ENCODE peak calls at places on chromosome 4, in eight cellular contexts. One of them, this sample, is unnamed.

GRCh38 chr4:109662786-109663185 is 40.5 kb downstream of the CASP6 start:
- DNase-seq in K562: no peak
- DNase-seq in iPS-NIHi11: no peak
- DNase-seq in left ventricle myocardium inferior: no peak
- DNase-seq in body of pancreas: no peak
- DNase-seq in M059J: no peak
- DNase-seq in stimulated activated CD4-positive, alpha-beta T cell treated with anti-CD3 and anti-CD28 coated beads, Interleukin-1b, Interleukin-23, amount 100 ng/mL, for 1 hour: no peak
- DNase-seq in heart left ventricle: no peak
- DNase-seq in this sample: no peak

GRCh38 chr4:139416073-139416673 is 37.7 kb upstream of the RAB33B start:
- DNase-seq in iPS-NIHi11: peak
- DNase-seq in stimulated activated CD4-positive, alpha-beta T cell treated with anti-CD3 and anti-CD28 coated beads, Interleukin-1b, Interleukin-23, amount 100 ng/mL, for 1 hour: no peak
- DNase-seq in body of pancreas: no peak
- DNase-seq in M059J: peak
- DNase-seq in heart left ventricle: no peak
- DNase-seq in K562: peak
- DNase-seq in left ventricle myocardium inferior: no peak
- DNase-seq in this sample: no peak

GRCh38 chr4:4247711-4248035 is 350 bp downstream of the TMEM128 start:
- DNase-seq in left ventricle myocardium inferior: no peak
- DNase-seq in M059J: no peak
- DNase-seq in iPS-NIHi11: no peak
- DNase-seq in heart left ventricle: no peak
- DNase-seq in K562: no peak
- DNase-seq in stimulated activated CD4-positive, alpha-beta T cell treated with anti-CD3 and anti-CD28 coated beads, Interleukin-1b, Interleukin-23, amount 100 ng/mL, for 1 hour: no peak
- DNase-seq in body of pancreas: no peak
- DNase-seq in this sample: no peak

GRCh38 chr4:107994894-107995293 is 5.2 kb downstream of the HADH start:
- DNase-seq in stimulated activated CD4-positive, alpha-beta T cell treated with anti-CD3 and anti-CD28 coated beads, Interleukin-1b, Interleukin-23, amount 100 ng/mL, for 1 hour: no peak
- DNase-seq in heart left ventricle: no peak
- DNase-seq in iPS-NIHi11: no peak
- DNase-seq in M059J: no peak
- DNase-seq in body of pancreas: no peak
- DNase-seq in K562: peak
- DNase-seq in left ventricle myocardium inferior: no peak
- DNase-seq in this sample: no peak

GRCh38 chr4:124199185-124199584 is 513.3 kb downstream of the ANKRD50 start:
- DNase-seq in heart left ventricle: no peak
- DNase-seq in K562: no peak
- DNase-seq in stimulated activated CD4-positive, alpha-beta T cell treated with anti-CD3 and anti-CD28 coated beads, Interleukin-1b, Interleukin-23, amount 100 ng/mL, for 1 hour: no peak
- DNase-seq in left ventricle myocardium inferior: no peak
- DNase-seq in body of pancreas: no peak
- DNase-seq in M059J: no peak
- DNase-seq in iPS-NIHi11: no peak
- DNase-seq in this sample: no peak

GRCh38 chr4:98557497-98557896 is 100.9 kb downstream of the TSPAN5 start:
- DNase-seq in M059J: peak
- DNase-seq in left ventricle myocardium inferior: no peak
- DNase-seq in K562: no peak
- DNase-seq in heart left ventricle: no peak
- DNase-seq in stimulated activated CD4-positive, alpha-beta T cell treated with anti-CD3 and anti-CD28 coated beads, Interleukin-1b, Interleukin-23, amount 100 ng/mL, for 1 hour: no peak
- DNase-seq in iPS-NIHi11: no peak
- DNase-seq in body of pancreas: no peak
- DNase-seq in this sample: no peak

GRCh38 chr4:86744570-86744969 is 104.6 kb downstream of the SLC10A6 start:
- DNase-seq in body of pancreas: no peak
- DNase-seq in heart left ventricle: no peak
- DNase-seq in K562: no peak
- DNase-seq in stimulated activated CD4-positive, alpha-beta T cell treated with anti-CD3 and anti-CD28 coated beads, Interleukin-1b, Interleukin-23, amount 100 ng/mL, for 1 hour: no peak
- DNase-seq in iPS-NIHi11: no peak
- DNase-seq in left ventricle myocardium inferior: no peak
- DNase-seq in M059J: no peak
- DNase-seq in this sample: no peak

GRCh38 chr4:54998991-54999390 is 126.4 kb downstream of the KDR start:
- DNase-seq in heart left ventricle: no peak
- DNase-seq in left ventricle myocardium inferior: no peak
- DNase-seq in iPS-NIHi11: no peak
- DNase-seq in K562: no peak
- DNase-seq in M059J: peak
- DNase-seq in stimulated activated CD4-positive, alpha-beta T cell treated with anti-CD3 and anti-CD28 coated beads, Interleukin-1b, Interleukin-23, amount 100 ng/mL, for 1 hour: no peak
- DNase-seq in body of pancreas: no peak
- DNase-seq in this sample: no peak

GRCh38 chr4:173919196-173919595 is 364.3 kb downstream of the FBXO8 start:
- DNase-seq in iPS-NIHi11: no peak
- DNase-seq in stimulated activated CD4-positive, alpha-beta T cell treated with anti-CD3 and anti-CD28 coated beads, Interleukin-1b, Interleukin-23, amount 100 ng/mL, for 1 hour: no peak
- DNase-seq in heart left ventricle: no peak
- DNase-seq in M059J: no peak
- DNase-seq in left ventricle myocardium inferior: no peak
- DNase-seq in body of pancreas: no peak
- DNase-seq in K562: no peak
- DNase-seq in this sample: no peak

GRCh38 chr4:136831553-136831952 is 700.7 kb downstream of the PCDH18 start:
- DNase-seq in iPS-NIHi11: no peak
- DNase-seq in M059J: no peak
- DNase-seq in stimulated activated CD4-positive, alpha-beta T cell treated with anti-CD3 and anti-CD28 coated beads, Interleukin-1b, Interleukin-23, amount 100 ng/mL, for 1 hour: no peak
- DNase-seq in body of pancreas: no peak
- DNase-seq in K562: no peak
- DNase-seq in left ventricle myocardium inferior: no peak
- DNase-seq in heart left ventricle: no peak
- DNase-seq in this sample: no peak

GRCh38 chr4:8198206-8198905 is 734 bp upstream of the SH3TC1 start:
- DNase-seq in left ventricle myocardium inferior: no peak
- DNase-seq in K562: no peak
- DNase-seq in M059J: no peak
- DNase-seq in stimulated activated CD4-positive, alpha-beta T cell treated with anti-CD3 and anti-CD28 coated beads, Interleukin-1b, Interleukin-23, amount 100 ng/mL, for 1 hour: no peak
- DNase-seq in iPS-NIHi11: no peak
- DNase-seq in body of pancreas: peak
- DNase-seq in heart left ventricle: no peak
- DNase-seq in this sample: no peak